ENCODE peak calls at places on chromosomes 5 and 9, in six cellular contexts. One of them, this sample, is unnamed.

GRCh38 chr9:133833388-133834025 is 95.4 kb upstream of the SARDH start:
- DNase-seq in CD8-positive, alpha-beta T cell: no peak
- DNase-seq in stimulated activated CD4-positive, alpha-beta T cell treated with anti-CD3 and anti-CD28 coated beads, Interleukin-12 subunit alpha, Interleukin-12 subunit beta, amount 100 ng/mL, for 48 hours: no peak
- DNase-seq in aorta: no peak
- DNase-seq in HFFc6: no peak
- DNase-seq in CD8-positive, alpha-beta memory T cell: no peak
- DNase-seq in this sample: no peak

GRCh38 chr9:34496149-34496712 is 26.6 kb downstream of the ENHO start:
- DNase-seq in stimulated activated CD4-positive, alpha-beta T cell treated with anti-CD3 and anti-CD28 coated beads, Interleukin-12 subunit alpha, Interleukin-12 subunit beta, amount 100 ng/mL, for 48 hours: no peak
- DNase-seq in CD8-positive, alpha-beta memory T cell: no peak
- DNase-seq in CD8-positive, alpha-beta T cell: no peak
- DNase-seq in HFFc6: no peak
- DNase-seq in aorta: no peak
- DNase-seq in this sample: no peak

GRCh38 chr5:133130387-133131118 is 78.7 kb downstream of the HSPA4 start:
- DNase-seq in HFFc6: no peak
- DNase-seq in CD8-positive, alpha-beta T cell: no peak
- DNase-seq in stimulated activated CD4-positive, alpha-beta T cell treated with anti-CD3 and anti-CD28 coated beads, Interleukin-12 subunit alpha, Interleukin-12 subunit beta, amount 100 ng/mL, for 48 hours: no peak
- DNase-seq in CD8-positive, alpha-beta memory T cell: no peak
- DNase-seq in aorta: no peak
- DNase-seq in this sample: no peak

GRCh38 chr9:101369286-101369685 is 15.5 kb downstream of the BAAT start:
- DNase-seq in stimulated activated CD4-positive, alpha-beta T cell treated with anti-CD3 and anti-CD28 coated beads, Interleukin-12 subunit alpha, Interleukin-12 subunit beta, amount 100 ng/mL, for 48 hours: no peak
- DNase-seq in aorta: no peak
- DNase-seq in CD8-positive, alpha-beta memory T cell: no peak
- DNase-seq in HFFc6: no peak
- DNase-seq in CD8-positive, alpha-beta T cell: no peak
- DNase-seq in this sample: no peak

GRCh38 chr9:2180171-2180570 is 165.0 kb downstream of the SMARCA2 start:
- DNase-seq in HFFc6: no peak
- DNase-seq in CD8-positive, alpha-beta T cell: no peak
- DNase-seq in CD8-positive, alpha-beta memory T cell: no peak
- DNase-seq in stimulated activated CD4-positive, alpha-beta T cell treated with anti-CD3 and anti-CD28 coated beads, Interleukin-12 subunit alpha, Interleukin-12 subunit beta, amount 100 ng/mL, for 48 hours: no peak
- DNase-seq in aorta: no peak
- DNase-seq in this sample: peak; percentile 47

GRCh38 chr5:16057277-16057676 is 122.3 kb downstream of the MARCHF11 start:
- DNase-seq in CD8-positive, alpha-beta T cell: no peak
- DNase-seq in CD8-positive, alpha-beta memory T cell: no peak
- DNase-seq in stimulated activated CD4-positive, alpha-beta T cell treated with anti-CD3 and anti-CD28 coated beads, Interleukin-12 subunit alpha, Interleukin-12 subunit beta, amount 100 ng/mL, for 48 hours: no peak
- DNase-seq in aorta: no peak
- DNase-seq in HFFc6: no peak
- DNase-seq in this sample: no peak

GRCh38 chr5:87825583-87825982 is 412.9 kb upstream of the CCNH start:
- DNase-seq in aorta: no peak
- DNase-seq in HFFc6: no peak
- DNase-seq in CD8-positive, alpha-beta memory T cell: no peak
- DNase-seq in stimulated activated CD4-positive, alpha-beta T cell treated with anti-CD3 and anti-CD28 coated beads, Interleukin-12 subunit alpha, Interleukin-12 subunit beta, amount 100 ng/mL, for 48 hours: no peak
- DNase-seq in CD8-positive, alpha-beta T cell: no peak
- DNase-seq in this sample: no peak

GRCh38 chr9:3746296-3747275 is 220.8 kb upstream of the RFX3 start:
- DNase-seq in CD8-positive, alpha-beta memory T cell: no peak
- DNase-seq in HFFc6: peak; percentile 82
- DNase-seq in CD8-positive, alpha-beta T cell: no peak
- DNase-seq in aorta: no peak
- DNase-seq in stimulated activated CD4-positive, alpha-beta T cell treated with anti-CD3 and anti-CD28 coated beads, Interleukin-12 subunit alpha, Interleukin-12 subunit beta, amount 100 ng/mL, for 48 hours: peak; percentile 36
- DNase-seq in this sample: no peak